ENCODE peak calls at places on chromosomes 11 and 22, in five cellular contexts. One of them, this sample, is unnamed.

GRCh38 chr22:30304495-30305244 is 15.4 kb upstream of the CASTOR1 start:
- DNase-seq in H9: no peak
- DNase-seq in neuronal stem cell: no peak
- DNase-seq in H1: no peak
- DNase-seq in trophoblast cell: peak
- DNase-seq in this sample: no peak

GRCh38 chr11:119388103-119388502 is 6.6 kb upstream of the USP2 start:
- DNase-seq in neuronal stem cell: no peak
- DNase-seq in trophoblast cell: no peak
- DNase-seq in H9: no peak
- DNase-seq in H1: no peak
- DNase-seq in this sample: no peak

GRCh38 chr11:126375726-126376125 is 20.2 kb downstream of the ST3GAL4 start:
- DNase-seq in neuronal stem cell: no peak
- DNase-seq in H9: no peak
- DNase-seq in H1: no peak
- DNase-seq in trophoblast cell: no peak
- DNase-seq in this sample: no peak

GRCh38 chr11:43518407-43519165 is 159.9 kb downstream of the TTC17 start:
- DNase-seq in neuronal stem cell: no peak
- DNase-seq in H1: no peak
- DNase-seq in trophoblast cell: no peak
- DNase-seq in H9: no peak
- DNase-seq in this sample: peak

GRCh38 chr11:112797653-112798293 is 163.4 kb upstream of the NCAM1 start:
- DNase-seq in H9: peak
- DNase-seq in neuronal stem cell: peak
- DNase-seq in H1: peak
- DNase-seq in trophoblast cell: peak
- DNase-seq in this sample: peak

GRCh38 chr11:120622189-120622912 is 110.8 kb downstream of the GRIK4 start:
- DNase-seq in H9: no peak
- DNase-seq in H1: no peak
- DNase-seq in neuronal stem cell: no peak
- DNase-seq in trophoblast cell: peak
- DNase-seq in this sample: peak

GRCh38 chr11:20762980-20763379 is 93.6 kb downstream of the NELL1 start:
- DNase-seq in neuronal stem cell: no peak
- DNase-seq in H1: no peak
- DNase-seq in trophoblast cell: no peak
- DNase-seq in H9: no peak
- DNase-seq in this sample: no peak

GRCh38 chr11:67632175-67632981 is 2.6 kb upstream of the NUDT8 start:
- DNase-seq in H1: no peak
- DNase-seq in H9: peak
- DNase-seq in neuronal stem cell: no peak
- DNase-seq in trophoblast cell: no peak
- DNase-seq in this sample: no peak

GRCh38 chr22:26673485-26673884 is 16.1 kb downstream of the MIAT start:
- DNase-seq in trophoblast cell: peak
- DNase-seq in neuronal stem cell: no peak
- DNase-seq in H9: no peak
- DNase-seq in H1: no peak
- DNase-seq in this sample: peak

GRCh38 chr11:105878510-105878909 is 143.5 kb downstream of the MSANTD4 start:
- DNase-seq in trophoblast cell: no peak
- DNase-seq in neuronal stem cell: no peak
- DNase-seq in H9: no peak
- DNase-seq in H1: no peak
- DNase-seq in this sample: no peak

GRCh38 chr11:20158597-20159257 is 1.5 kb downstream of the DBX1 start:
- DNase-seq in neuronal stem cell: peak
- DNase-seq in H1: no peak
- DNase-seq in trophoblast cell: peak
- DNase-seq in H9: peak
- DNase-seq in this sample: peak

GRCh38 chr11:36817336-36817965 is 219.4 kb upstream of the RAG2 start:
- DNase-seq in trophoblast cell: peak
- DNase-seq in neuronal stem cell: no peak
- DNase-seq in H9: no peak
- DNase-seq in H1: no peak
- DNase-seq in this sample: peak

GRCh38 chr11:77791301-77791700 is 29.2 kb downstream of the RSF1 start:
- DNase-seq in neuronal stem cell: no peak
- DNase-seq in H9: no peak
- DNase-seq in H1: no peak
- DNase-seq in trophoblast cell: no peak
- DNase-seq in this sample: no peak

GRCh38 chr11:3370268-3370870 is 8.6 kb downstream of the ZNF195 start:
- DNase-seq in trophoblast cell: no peak
- DNase-seq in neuronal stem cell: no peak
- DNase-seq in H1: no peak
- DNase-seq in H9: no peak
- DNase-seq in this sample: no peak

GRCh38 chr22:46934746-46935491 is 172.5 kb downstream of the TBC1D22A start:
- DNase-seq in trophoblast cell: peak
- DNase-seq in H9: no peak
- DNase-seq in H1: no peak
- DNase-seq in neuronal stem cell: no peak
- DNase-seq in this sample: peak

GRCh38 chr22:38187413-38188212 is 6.0 kb upstream of the PLA2G6 start:
- DNase-seq in trophoblast cell: peak
- DNase-seq in H1: no peak
- DNase-seq in neuronal stem cell: no peak
- DNase-seq in H9: no peak
- DNase-seq in this sample: peak

GRCh38 chr11:122100222-122101080 is 15.6 kb downstream of the BLID start:
- DNase-seq in neuronal stem cell: no peak
- DNase-seq in trophoblast cell: no peak
- DNase-seq in H9: peak
- DNase-seq in H1: no peak
- DNase-seq in this sample: peak

GRCh38 chr11:57131080-57131790 is 50.5 kb upstream of the LRRC55 start:
- DNase-seq in H9: peak
- DNase-seq in H1: peak
- DNase-seq in neuronal stem cell: peak
- DNase-seq in trophoblast cell: peak
- DNase-seq in this sample: no peak

GRCh38 chr22:45960477-45961386 is 16.2 kb downstream of the WNT7B start:
- DNase-seq in H9: no peak
- DNase-seq in trophoblast cell: peak
- DNase-seq in neuronal stem cell: no peak
- DNase-seq in H1: no peak
- DNase-seq in this sample: no peak

GRCh38 chr11:28581286-28582242 is 473.4 kb downstream of the METTL15 start:
- DNase-seq in trophoblast cell: peak
- DNase-seq in H9: no peak
- DNase-seq in neuronal stem cell: no peak
- DNase-seq in H1: no peak
- DNase-seq in this sample: peak

GRCh38 chr11:134277176-134278001 is 1.2 kb downstream of the GLB1L3 start:
- DNase-seq in H1: no peak
- DNase-seq in trophoblast cell: no peak
- DNase-seq in H9: peak
- DNase-seq in neuronal stem cell: no peak
- DNase-seq in this sample: no peak

GRCh38 chr11:9922806-9923205 is 258.9 kb downstream of the SWAP70 start:
- DNase-seq in H1: peak
- DNase-seq in trophoblast cell: no peak
- DNase-seq in H9: peak
- DNase-seq in neuronal stem cell: no peak
- DNase-seq in this sample: peak

GRCh38 chr22:30262917-30263741 is 3.5 kb downstream of the OSM start:
- DNase-seq in H1: peak
- DNase-seq in trophoblast cell: peak
- DNase-seq in neuronal stem cell: peak
- DNase-seq in H9: peak
- DNase-seq in this sample: peak

GRCh38 chr11:119723243-119723951 is 5.6 kb downstream of the NECTIN1 start:
- DNase-seq in H9: no peak
- DNase-seq in trophoblast cell: no peak
- DNase-seq in neuronal stem cell: no peak
- DNase-seq in H1: no peak
- DNase-seq in this sample: no peak

GRCh38 chr11:111908639-111909305 is 2.8 kb downstream of the CRYAB start:
- DNase-seq in H9: no peak
- DNase-seq in H1: no peak
- DNase-seq in trophoblast cell: peak
- DNase-seq in neuronal stem cell: no peak
- DNase-seq in this sample: no peak

GRCh38 chr11:104033134-104033533 is 3.3 kb upstream of the DDI1 start:
- DNase-seq in H1: no peak
- DNase-seq in trophoblast cell: no peak
- DNase-seq in H9: no peak
- DNase-seq in neuronal stem cell: no peak
- DNase-seq in this sample: peak

GRCh38 chr11:61635787-61636186 is 44.4 kb upstream of the DAGLA start:
- DNase-seq in trophoblast cell: no peak
- DNase-seq in neuronal stem cell: no peak
- DNase-seq in H1: no peak
- DNase-seq in H9: no peak
- DNase-seq in this sample: no peak

GRCh38 chr11:61637287-61637686 is 42.9 kb upstream of the DAGLA start:
- DNase-seq in trophoblast cell: no peak
- DNase-seq in neuronal stem cell: no peak
- DNase-seq in H1: no peak
- DNase-seq in H9: no peak
- DNase-seq in this sample: no peak

GRCh38 chr11:61639816-61640443 is 40.3 kb upstream of the DAGLA start:
- DNase-seq in neuronal stem cell: no peak
- DNase-seq in H9: no peak
- DNase-seq in H1: no peak
- DNase-seq in trophoblast cell: peak
- DNase-seq in this sample: peak

GRCh38 chr11:61635304-61635703 is 44.9 kb upstream of the DAGLA start:
- DNase-seq in trophoblast cell: no peak
- DNase-seq in H9: no peak
- DNase-seq in H1: no peak
- DNase-seq in neuronal stem cell: no peak
- DNase-seq in this sample: no peak

GRCh38 chr11:61636676-61637075 is 43.5 kb upstream of the DAGLA start:
- DNase-seq in trophoblast cell: no peak
- DNase-seq in H9: no peak
- DNase-seq in neuronal stem cell: no peak
- DNase-seq in H1: no peak
- DNase-seq in this sample: no peak
- H2BK12ac ChIP-seq in trophoblast cell: no peak
- H2BK12ac ChIP-seq in H9: no peak
- H2BK12ac ChIP-seq in neuronal stem cell: no peak
- H2BK12ac ChIP-seq in H1: peak
- H2BK12ac ChIP-seq in this sample: no peak

DNA sequence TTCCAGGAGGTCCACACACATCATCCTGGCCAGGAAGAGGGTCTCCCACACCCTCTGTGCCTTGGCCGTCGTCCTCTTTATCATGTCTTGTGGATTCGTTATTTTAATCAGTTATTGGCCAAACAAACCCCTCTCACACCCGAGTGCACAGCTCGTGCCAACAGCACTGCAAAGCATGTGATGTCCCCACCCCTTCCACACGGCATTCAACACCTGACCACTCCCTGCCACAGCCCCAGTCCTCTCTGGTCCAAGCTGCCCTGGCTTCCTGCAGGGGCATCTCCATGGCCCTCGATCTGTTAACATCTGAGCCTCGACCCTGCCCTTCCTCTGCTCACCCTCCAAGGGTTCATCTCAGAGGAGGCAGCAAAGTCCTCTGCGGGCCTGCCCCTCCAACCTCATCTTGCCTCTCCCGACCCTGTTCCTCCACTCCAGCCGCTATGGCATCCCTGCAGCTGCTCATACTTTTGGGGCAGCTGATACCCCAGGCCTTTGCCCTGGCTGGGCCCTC is 14.0 kb downstream of the MYEOV start:
- DNase-seq in H9: no peak
- DNase-seq in neuronal stem cell: no peak
- DNase-seq in H1: no peak
- DNase-seq in trophoblast cell: no peak
- DNase-seq in this sample: no peak
- H2AFZ ChIP-seq in H9: no peak
- H2AFZ ChIP-seq in neuronal stem cell: no peak
- H2AFZ ChIP-seq in H1: no peak
- H2AFZ ChIP-seq in trophoblast cell: no peak
- H2AFZ ChIP-seq in this sample: no peak

GRCh38 chr11:1519028-1519736 is 32.6 kb upstream of the MOB2 start:
- DNase-seq in neuronal stem cell: no peak
- DNase-seq in H9: no peak
- DNase-seq in H1: no peak
- DNase-seq in trophoblast cell: no peak
- DNase-seq in this sample: no peak
- H2BK12ac ChIP-seq in neuronal stem cell: no peak
- H2BK12ac ChIP-seq in H9: no peak
- H2BK12ac ChIP-seq in H1: no peak
- H2BK12ac ChIP-seq in trophoblast cell: no peak
- H2BK12ac ChIP-seq in this sample: no peak

GRCh38 chr11:44709966-44710365 is 16.8 kb upstream of the TSPAN18 start:
- DNase-seq in H1: no peak
- DNase-seq in neuronal stem cell: no peak
- DNase-seq in H9: no peak
- DNase-seq in trophoblast cell: no peak
- DNase-seq in this sample: no peak

GRCh38 chr11:44709281-44709562 is 17.5 kb upstream of the TSPAN18 start:
- DNase-seq in trophoblast cell: peak
- DNase-seq in H9: no peak
- DNase-seq in neuronal stem cell: no peak
- DNase-seq in H1: no peak
- DNase-seq in this sample: peak

GRCh38 chr11:44707094-44707493 is 19.7 kb upstream of the TSPAN18 start:
- DNase-seq in H9: no peak
- DNase-seq in H1: no peak
- DNase-seq in neuronal stem cell: no peak
- DNase-seq in trophoblast cell: no peak
- DNase-seq in this sample: no peak

GRCh38 chr11:44708063-44708462 is 18.7 kb upstream of the TSPAN18 start:
- DNase-seq in trophoblast cell: no peak
- DNase-seq in neuronal stem cell: no peak
- DNase-seq in H9: no peak
- DNase-seq in H1: no peak
- DNase-seq in this sample: no peak

DNA sequence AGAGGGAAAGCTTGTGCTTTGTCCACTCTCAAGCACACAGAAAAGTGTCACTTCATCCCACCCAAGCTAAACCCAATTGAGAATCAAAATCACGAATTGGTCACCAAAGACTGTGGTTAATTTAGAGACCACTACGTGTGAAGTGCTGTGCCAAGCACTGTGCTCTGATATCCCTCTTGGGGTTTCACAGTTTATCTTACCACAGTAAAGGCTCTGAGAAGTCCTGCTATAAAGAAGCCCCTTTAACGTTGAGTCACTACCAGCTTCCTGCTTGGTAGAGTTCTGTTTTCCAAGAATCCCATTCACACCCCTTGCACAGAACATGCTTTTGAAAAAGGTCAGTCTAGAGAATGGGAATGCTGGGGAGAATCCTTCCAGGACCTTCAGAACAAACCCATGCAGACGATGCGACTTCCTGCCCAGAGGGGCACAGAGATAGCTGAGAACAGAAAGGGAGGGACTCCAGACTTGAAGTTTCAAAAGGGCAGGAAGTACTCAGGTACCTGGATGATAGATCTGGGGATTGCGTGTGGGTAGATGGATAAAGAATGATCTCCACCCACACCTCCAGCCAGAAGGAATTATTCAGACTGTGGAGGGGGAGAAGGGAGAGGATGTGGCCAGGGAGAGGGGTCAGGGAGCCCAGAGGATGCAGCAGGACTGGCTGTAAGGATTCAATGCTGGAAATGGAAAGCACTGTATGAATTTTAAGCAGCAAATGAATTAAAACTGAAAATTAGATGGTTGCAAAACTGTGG is 18.1 kb upstream of the TSPAN18 start:
- DNase-seq in trophoblast cell: no peak
- DNase-seq in H1: no peak
- DNase-seq in neuronal stem cell: no peak
- DNase-seq in H9: no peak
- DNase-seq in this sample: no peak
- H2AFZ ChIP-seq in trophoblast cell: no peak
- H2AFZ ChIP-seq in H1: no peak
- H2AFZ ChIP-seq in neuronal stem cell: no peak
- H2AFZ ChIP-seq in H9: no peak
- H2AFZ ChIP-seq in this sample: no peak